ENCODE peak calls at places on chromosomes 5 and 9, in seven cellular contexts. Z is HuH-7.5; S is KBM-7; M is activated CD4-positive, alpha-beta T cell treated with anti-CD3 and anti-CD28 coated beads for 24 hours; T is midbrain; N is colonic mucosa; F is DMS 273 treated with DMSO at 0.1 percent for 48 hours. Y is an unnamed sample.

GRCh38 chr5:125484272-125485002 is 738.0 kb upstream of the ZNF608 start:
- DNase-seq in Z (no peak), S (no peak), M (no peak), T (peak), N (peak), F (peak), Y (no peak)

GRCh38 chr5:90645024-90645610 is 86.5 kb downstream of the ADGRV1 start:
- DNase-seq in Z (no peak), S (peak), M (no peak), T (no peak), N (no peak), F (no peak), Y (no peak)

GRCh38 chr5:78753093-78753531 is 104.5 kb upstream of the LHFPL2 start:
- DNase-seq in Z (no peak), S (no peak), M (no peak), T (no peak), N (no peak), F (no peak), Y (no peak)

GRCh38 chr5:2557435-2557834 is 194.0 kb downstream of the IRX2 start:
- DNase-seq in Z (no peak), S (no peak), M (no peak), T (no peak), N (peak), F (no peak), Y (no peak)

GRCh38 chr9:132590318-132591182 is 8.1 kb downstream of the BARHL1 start:
- DNase-seq in Z (no peak), S (no peak), M (no peak), T (no peak), N (no peak), F (no peak), Y (no peak)

GRCh38 chr5:154189819-154190651 is 498 bp upstream of the GALNT10 start:
- DNase-seq in Z (peak), S (peak), M (peak), T (peak), N (peak), F (peak), Y (peak)

GRCh38 chr5:143434261-143435206 is 31.0 kb upstream of the NR3C1 start:
- DNase-seq in Z (no peak), S (no peak), M (no peak), T (no peak), N (no peak), F (no peak), Y (peak)

GRCh38 chr5:126857472-126858410 is 80.8 kb downstream of the LMNB1 start:
- DNase-seq in Z (no peak), S (no peak), M (no peak), T (no peak), N (no peak), F (no peak), Y (no peak)

GRCh38 chr5:9653811-9654210 is 23.7 kb upstream of the TAS2R1 start:
- DNase-seq in Z (no peak), S (no peak), M (no peak), T (no peak), N (no peak), F (no peak), Y (no peak)